ENCODE peak calls at places on chromosomes 5 and 9, in nine cellular contexts. One of them, this sample, is unnamed.

GRCh38 chr5:126368239-126368812 is 54.9 kb upstream of the GRAMD2B start:
- DNase-seq in NCI-H1436: no peak
- DNase-seq in COR-L47: no peak
- DNase-seq in RPMI8226: no peak
- DNase-seq in EL: peak
- DNase-seq in stimulated activated CD4-positive, alpha-beta T cell treated with anti-CD3 and anti-CD28 coated beads, Interleukin-1b, Interleukin-23, amount 100 ng/mL, for 1 hour: no peak
- DNase-seq in naive thymus-derived CD4-positive, alpha-beta T cell: no peak
- DNase-seq in ELF-1: peak
- DNase-seq in M059J: peak
- DNase-seq in this sample: no peak

GRCh38 chr5:160260881-160261815 is 31.8 kb downstream of the FABP6 start:
- DNase-seq in EL: peak
- DNase-seq in NCI-H1436: no peak
- DNase-seq in RPMI8226: no peak
- DNase-seq in naive thymus-derived CD4-positive, alpha-beta T cell: no peak
- DNase-seq in ELF-1: peak
- DNase-seq in stimulated activated CD4-positive, alpha-beta T cell treated with anti-CD3 and anti-CD28 coated beads, Interleukin-1b, Interleukin-23, amount 100 ng/mL, for 1 hour: no peak
- DNase-seq in M059J: no peak
- DNase-seq in COR-L47: no peak
- DNase-seq in this sample: no peak

GRCh38 chr5:142119051-142119625 is 10.6 kb downstream of the NDFIP1 start:
- DNase-seq in COR-L47: no peak
- DNase-seq in RPMI8226: no peak
- DNase-seq in M059J: no peak
- DNase-seq in ELF-1: no peak
- DNase-seq in EL: no peak
- DNase-seq in stimulated activated CD4-positive, alpha-beta T cell treated with anti-CD3 and anti-CD28 coated beads, Interleukin-1b, Interleukin-23, amount 100 ng/mL, for 1 hour: no peak
- DNase-seq in naive thymus-derived CD4-positive, alpha-beta T cell: no peak
- DNase-seq in NCI-H1436: no peak
- DNase-seq in this sample: no peak

GRCh38 chr5:172896465-172896864 is 62.4 kb downstream of the ERGIC1 start:
- DNase-seq in naive thymus-derived CD4-positive, alpha-beta T cell: no peak
- DNase-seq in stimulated activated CD4-positive, alpha-beta T cell treated with anti-CD3 and anti-CD28 coated beads, Interleukin-1b, Interleukin-23, amount 100 ng/mL, for 1 hour: no peak
- DNase-seq in ELF-1: no peak
- DNase-seq in M059J: no peak
- DNase-seq in EL: no peak
- DNase-seq in COR-L47: no peak
- DNase-seq in RPMI8226: no peak
- DNase-seq in NCI-H1436: no peak
- DNase-seq in this sample: no peak

GRCh38 chr9:129319938-129320481 is 141.9 kb upstream of the IER5L start:
- DNase-seq in M059J: no peak
- DNase-seq in naive thymus-derived CD4-positive, alpha-beta T cell: no peak
- DNase-seq in COR-L47: no peak
- DNase-seq in RPMI8226: no peak
- DNase-seq in stimulated activated CD4-positive, alpha-beta T cell treated with anti-CD3 and anti-CD28 coated beads, Interleukin-1b, Interleukin-23, amount 100 ng/mL, for 1 hour: no peak
- DNase-seq in ELF-1: peak
- DNase-seq in NCI-H1436: no peak
- DNase-seq in EL: no peak
- DNase-seq in this sample: no peak

GRCh38 chr9:93958121-93958874 is 3.1 kb upstream of the BARX1 start:
- DNase-seq in naive thymus-derived CD4-positive, alpha-beta T cell: no peak
- DNase-seq in COR-L47: no peak
- DNase-seq in NCI-H1436: no peak
- DNase-seq in M059J: no peak
- DNase-seq in ELF-1: no peak
- DNase-seq in stimulated activated CD4-positive, alpha-beta T cell treated with anti-CD3 and anti-CD28 coated beads, Interleukin-1b, Interleukin-23, amount 100 ng/mL, for 1 hour: no peak
- DNase-seq in EL: no peak
- DNase-seq in RPMI8226: no peak
- DNase-seq in this sample: no peak

GRCh38 chr9:105593145-105593544 is 35.2 kb downstream of the FKTN start:
- DNase-seq in COR-L47: no peak
- DNase-seq in M059J: no peak
- DNase-seq in EL: no peak
- DNase-seq in naive thymus-derived CD4-positive, alpha-beta T cell: no peak
- DNase-seq in stimulated activated CD4-positive, alpha-beta T cell treated with anti-CD3 and anti-CD28 coated beads, Interleukin-1b, Interleukin-23, amount 100 ng/mL, for 1 hour: no peak
- DNase-seq in NCI-H1436: no peak
- DNase-seq in ELF-1: no peak
- DNase-seq in RPMI8226: no peak
- DNase-seq in this sample: no peak

GRCh38 chr9:91820949-91821880 is 128.8 kb downstream of the ROR2 start:
- DNase-seq in stimulated activated CD4-positive, alpha-beta T cell treated with anti-CD3 and anti-CD28 coated beads, Interleukin-1b, Interleukin-23, amount 100 ng/mL, for 1 hour: no peak
- DNase-seq in M059J: peak
- DNase-seq in naive thymus-derived CD4-positive, alpha-beta T cell: no peak
- DNase-seq in RPMI8226: no peak
- DNase-seq in ELF-1: no peak
- DNase-seq in COR-L47: no peak
- DNase-seq in NCI-H1436: no peak
- DNase-seq in EL: no peak
- DNase-seq in this sample: no peak

GRCh38 chr5:94928891-94929290 is 310.4 kb downstream of the SLF1 start:
- DNase-seq in COR-L47: no peak
- DNase-seq in NCI-H1436: no peak
- DNase-seq in stimulated activated CD4-positive, alpha-beta T cell treated with anti-CD3 and anti-CD28 coated beads, Interleukin-1b, Interleukin-23, amount 100 ng/mL, for 1 hour: no peak
- DNase-seq in naive thymus-derived CD4-positive, alpha-beta T cell: no peak
- DNase-seq in M059J: no peak
- DNase-seq in EL: peak
- DNase-seq in RPMI8226: no peak
- DNase-seq in ELF-1: no peak
- DNase-seq in this sample: no peak

GRCh38 chr5:175859422-175859821 is 12.0 kb upstream of the CPLX2 start:
- DNase-seq in COR-L47: no peak
- DNase-seq in naive thymus-derived CD4-positive, alpha-beta T cell: no peak
- DNase-seq in EL: no peak
- DNase-seq in RPMI8226: no peak
- DNase-seq in ELF-1: no peak
- DNase-seq in NCI-H1436: no peak
- DNase-seq in stimulated activated CD4-positive, alpha-beta T cell treated with anti-CD3 and anti-CD28 coated beads, Interleukin-1b, Interleukin-23, amount 100 ng/mL, for 1 hour: no peak
- DNase-seq in M059J: no peak
- DNase-seq in this sample: no peak

GRCh38 chr5:14143843-14144585 is 872 bp downstream of the TRIO start:
- DNase-seq in ELF-1: peak
- DNase-seq in NCI-H1436: no peak
- DNase-seq in EL: no peak
- DNase-seq in COR-L47: no peak
- DNase-seq in RPMI8226: no peak
- DNase-seq in stimulated activated CD4-positive, alpha-beta T cell treated with anti-CD3 and anti-CD28 coated beads, Interleukin-1b, Interleukin-23, amount 100 ng/mL, for 1 hour: no peak
- DNase-seq in M059J: peak
- DNase-seq in naive thymus-derived CD4-positive, alpha-beta T cell: peak
- DNase-seq in this sample: no peak

GRCh38 chr9:76341616-76342015 is 52.6 kb downstream of the RFK start:
- DNase-seq in naive thymus-derived CD4-positive, alpha-beta T cell: no peak
- DNase-seq in NCI-H1436: no peak
- DNase-seq in stimulated activated CD4-positive, alpha-beta T cell treated with anti-CD3 and anti-CD28 coated beads, Interleukin-1b, Interleukin-23, amount 100 ng/mL, for 1 hour: no peak
- DNase-seq in COR-L47: no peak
- DNase-seq in ELF-1: no peak
- DNase-seq in RPMI8226: no peak
- DNase-seq in EL: no peak
- DNase-seq in M059J: no peak
- DNase-seq in this sample: no peak

GRCh38 chr5:10222326-10222725 is 27.4 kb downstream of the ATPSCKMT start:
- DNase-seq in RPMI8226: no peak
- DNase-seq in EL: no peak
- DNase-seq in ELF-1: no peak
- DNase-seq in COR-L47: no peak
- DNase-seq in NCI-H1436: no peak
- DNase-seq in naive thymus-derived CD4-positive, alpha-beta T cell: no peak
- DNase-seq in M059J: no peak
- DNase-seq in stimulated activated CD4-positive, alpha-beta T cell treated with anti-CD3 and anti-CD28 coated beads, Interleukin-1b, Interleukin-23, amount 100 ng/mL, for 1 hour: no peak
- DNase-seq in this sample: no peak

GRCh38 chr9:86099695-86100364 is 472 bp upstream of the GOLM1 start:
- DNase-seq in stimulated activated CD4-positive, alpha-beta T cell treated with anti-CD3 and anti-CD28 coated beads, Interleukin-1b, Interleukin-23, amount 100 ng/mL, for 1 hour: no peak
- DNase-seq in RPMI8226: peak
- DNase-seq in NCI-H1436: no peak
- DNase-seq in naive thymus-derived CD4-positive, alpha-beta T cell: no peak
- DNase-seq in ELF-1: peak
- DNase-seq in M059J: no peak
- DNase-seq in EL: peak
- DNase-seq in COR-L47: no peak
- DNase-seq in this sample: no peak

GRCh38 chr5:58455066-58455465 is 4.8 kb downstream of the PLK2 start:
- DNase-seq in COR-L47: no peak
- DNase-seq in RPMI8226: no peak
- DNase-seq in naive thymus-derived CD4-positive, alpha-beta T cell: no peak
- DNase-seq in NCI-H1436: no peak
- DNase-seq in M059J: peak
- DNase-seq in ELF-1: no peak
- DNase-seq in EL: peak
- DNase-seq in stimulated activated CD4-positive, alpha-beta T cell treated with anti-CD3 and anti-CD28 coated beads, Interleukin-1b, Interleukin-23, amount 100 ng/mL, for 1 hour: no peak
- DNase-seq in this sample: no peak

GRCh38 chr5:157918811-157919742 is 60.1 kb upstream of the CLINT1 start:
- DNase-seq in ELF-1: peak
- DNase-seq in COR-L47: peak
- DNase-seq in M059J: peak
- DNase-seq in naive thymus-derived CD4-positive, alpha-beta T cell: peak
- DNase-seq in EL: no peak
- DNase-seq in NCI-H1436: no peak
- DNase-seq in stimulated activated CD4-positive, alpha-beta T cell treated with anti-CD3 and anti-CD28 coated beads, Interleukin-1b, Interleukin-23, amount 100 ng/mL, for 1 hour: no peak
- DNase-seq in RPMI8226: no peak
- DNase-seq in this sample: no peak

This sample was measured in GOT3.